ENCODE peak calls at places on chromosomes 11 and 22, in four cellular contexts. One of them, this sample, is unnamed.

GRCh38 chr11:21142007-21142406 is 472.6 kb downstream of the NELL1 start:
- DNase-seq in psoas muscle: no peak
- DNase-seq in uterus: no peak
- DNase-seq in GM23248: no peak
- DNase-seq in this sample: no peak

GRCh38 chr11:103546236-103546635 is 437.0 kb downstream of the DYNC2H1 start:
- DNase-seq in psoas muscle: no peak
- DNase-seq in uterus: no peak
- DNase-seq in GM23248: peak; percentile 29
- DNase-seq in this sample: no peak

GRCh38 chr11:78370406-78371172 is 47.0 kb downstream of the GAB2 start:
- DNase-seq in psoas muscle: no peak
- DNase-seq in uterus: no peak
- DNase-seq in GM23248: peak; percentile 78
- DNase-seq in this sample: no peak

GRCh38 chr11:116901211-116901610 is 63.8 kb upstream of the APOA1 start:
- DNase-seq in psoas muscle: peak; percentile 91
- DNase-seq in uterus: no peak
- DNase-seq in GM23248: no peak
- DNase-seq in this sample: no peak

GRCh38 chr22:41939981-41940852 is 6.7 kb downstream of the CENPM start:
- DNase-seq in psoas muscle: no peak
- DNase-seq in uterus: no peak
- DNase-seq in GM23248: no peak
- DNase-seq in this sample: no peak

GRCh38 chr11:132848336-132848735 is 684.0 kb downstream of the OPCML start:
- DNase-seq in psoas muscle: no peak
- DNase-seq in uterus: no peak
- DNase-seq in GM23248: peak; percentile 73
- DNase-seq in this sample: no peak

GRCh38 chr11:131534031-131534430 is 163.6 kb downstream of the NTM start:
- DNase-seq in psoas muscle: no peak
- DNase-seq in uterus: no peak
- DNase-seq in GM23248: no peak
- DNase-seq in this sample: no peak

GRCh38 chr11:4994551-4994950 is at the start of gene OR51L1:
- DNase-seq in psoas muscle: no peak
- DNase-seq in uterus: no peak
- DNase-seq in GM23248: no peak
- DNase-seq in this sample: no peak

GRCh38 chr11:22898036-22898435 is 37.8 kb upstream of the CCDC179 start:
- DNase-seq in psoas muscle: no peak
- DNase-seq in uterus: no peak
- DNase-seq in GM23248: no peak
- DNase-seq in this sample: no peak

GRCh38 chr22:23182289-23183106 is 2.2 kb downstream of the BCR start:
- DNase-seq in psoas muscle: no peak
- DNase-seq in uterus: no peak
- DNase-seq in GM23248: peak; percentile 34
- DNase-seq in this sample: no peak

GRCh38 chr11:76602431-76602861 is 68.1 kb downstream of the LRRC32 start:
- DNase-seq in psoas muscle: peak; percentile 75
- DNase-seq in uterus: peak; percentile 58
- DNase-seq in GM23248: peak; percentile 59
- DNase-seq in this sample: no peak

GRCh38 chr11:2655834-2656622 is 43.8 kb downstream of the KCNQ1OT1 start:
- DNase-seq in psoas muscle: no peak
- DNase-seq in uterus: no peak
- DNase-seq in GM23248: peak; percentile 49
- DNase-seq in this sample: no peak

GRCh38 chr22:47043835-47044721 is 281.6 kb downstream of the TBC1D22A start:
- DNase-seq in psoas muscle: peak; percentile 34
- DNase-seq in uterus: no peak
- DNase-seq in GM23248: peak; percentile 42
- DNase-seq in this sample: no peak

GRCh38 chr11:75869661-75870455 is 54.8 kb downstream of the UVRAG start:
- DNase-seq in psoas muscle: no peak
- DNase-seq in uterus: no peak
- DNase-seq in GM23248: no peak
- DNase-seq in this sample: no peak

GRCh38 chr22:17774206-17774927 is at the start of gene BID:
- DNase-seq in psoas muscle: peak; percentile 71
- DNase-seq in uterus: no peak
- DNase-seq in GM23248: peak; percentile 71
- DNase-seq in this sample: peak; percentile 45

GRCh38 chr11:2777396-2777795 is 77.6 kb upstream of the KCNQ1OT1 start:
- DNase-seq in psoas muscle: peak; percentile 36
- DNase-seq in uterus: peak; percentile 11
- DNase-seq in GM23248: peak; percentile 42
- DNase-seq in this sample: no peak

GRCh38 chr11:126024143-126024542 is 38.5 kb downstream of the CDON start:
- DNase-seq in psoas muscle: no peak
- DNase-seq in uterus: no peak
- DNase-seq in GM23248: peak; percentile 60
- DNase-seq in this sample: no peak

GRCh38 chr22:18077639-18078328 is at the start of gene PEX26:
- DNase-seq in psoas muscle: peak; percentile 96
- DNase-seq in uterus: peak; percentile 93
- DNase-seq in GM23248: peak; percentile 99
- DNase-seq in this sample: peak; percentile 92

GRCh38 chr11:36411202-36411640 is 98.9 kb downstream of the TRAF6 start:
- DNase-seq in psoas muscle: no peak
- DNase-seq in uterus: no peak
- DNase-seq in GM23248: no peak
- DNase-seq in this sample: no peak

GRCh38 chr22:17369553-17370035 is 334 bp downstream of the CECR2 start:
- DNase-seq in psoas muscle: peak; percentile 78
- DNase-seq in uterus: no peak
- DNase-seq in GM23248: peak; percentile 4
- DNase-seq in this sample: peak; percentile 72

GRCh38 chr22:42863349-42863911 is 6.4 kb upstream of the ARFGAP3 start:
- DNase-seq in psoas muscle: no peak
- DNase-seq in uterus: no peak
- DNase-seq in GM23248: peak; percentile 68
- DNase-seq in this sample: no peak

GRCh38 chr11:111916768-111917167 is 1.9 kb upstream of the C11orf52 start:
- DNase-seq in psoas muscle: no peak
- DNase-seq in uterus: no peak
- DNase-seq in GM23248: no peak
- DNase-seq in this sample: no peak

GRCh38 chr11:5679811-5680210 is 5.1 kb downstream of the TRIM5 start:
- DNase-seq in psoas muscle: no peak
- DNase-seq in uterus: no peak
- DNase-seq in GM23248: no peak
- DNase-seq in this sample: no peak

GRCh38 chr11:561148-562003 is 606 bp downstream of the RASSF7 start:
- DNase-seq in psoas muscle: no peak
- DNase-seq in uterus: no peak
- DNase-seq in GM23248: peak; percentile 53
- DNase-seq in this sample: peak; percentile 53

GRCh38 chr11:39374963-39375698 is 2084.3 kb downstream of the LRRC4C start:
- DNase-seq in psoas muscle: no peak
- DNase-seq in uterus: no peak
- DNase-seq in GM23248: peak; percentile 28
- DNase-seq in this sample: peak; percentile 9

GRCh38 chr11:58900479-58901420 is 38.5 kb upstream of the GLYATL1 start:
- DNase-seq in psoas muscle: peak; percentile 78
- DNase-seq in uterus: no peak
- DNase-seq in GM23248: peak; percentile 66
- DNase-seq in this sample: peak; percentile 89

GRCh38 chr22:40412441-40412840 is 42.0 kb downstream of the SGSM3 start:
- DNase-seq in psoas muscle: no peak
- DNase-seq in uterus: no peak
- DNase-seq in GM23248: no peak
- DNase-seq in this sample: no peak

GRCh38 chr22:40414306-40414705 is 43.9 kb downstream of the SGSM3 start:
- DNase-seq in psoas muscle: peak; percentile 11
- DNase-seq in uterus: no peak
- DNase-seq in GM23248: peak; percentile 69
- DNase-seq in this sample: no peak

GRCh38 chr22:40415531-40416266 is 45.3 kb downstream of the SGSM3 start:
- DNase-seq in psoas muscle: no peak
- DNase-seq in uterus: no peak
- DNase-seq in GM23248: no peak
- DNase-seq in this sample: no peak

GRCh38 chr22:40414838-40415505 is 44.6 kb downstream of the SGSM3 start:
- DNase-seq in psoas muscle: no peak
- DNase-seq in uterus: no peak
- DNase-seq in GM23248: no peak
- DNase-seq in this sample: no peak

DNA sequence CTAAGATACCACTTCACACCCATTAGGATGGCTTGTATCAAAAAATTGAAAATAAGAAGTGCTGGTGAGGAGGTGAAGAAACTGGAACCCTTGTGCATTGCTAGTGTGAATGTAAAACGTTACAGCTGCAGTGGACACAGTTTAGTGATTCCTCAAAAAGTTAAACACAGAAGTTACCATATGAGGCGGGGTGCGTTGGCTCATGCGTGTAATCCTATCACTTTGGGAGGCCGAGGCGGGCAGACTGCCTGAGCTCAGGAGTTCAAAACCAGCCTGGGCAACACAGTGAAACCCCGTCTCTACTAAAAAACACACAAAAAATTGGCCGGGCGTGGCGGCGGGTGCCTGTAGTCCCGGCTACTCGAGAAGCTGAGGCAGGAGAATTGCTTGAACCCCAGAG is 43.5 kb downstream of the SGSM3 start:
- DNase-seq in psoas muscle: peak; percentile 48
- DNase-seq in uterus: no peak
- DNase-seq in GM23248: no peak
- DNase-seq in this sample: no peak
- H3K36me3 ChIP-seq in psoas muscle: peaks cover 69% of the 10 kb centered on the region
- H3K36me3 ChIP-seq in uterus: no peaks in the 10 kb centered on the region
- H3K36me3 ChIP-seq in GM23248: peaks cover 16% of the 10 kb centered on the region
- H3K36me3 ChIP-seq in this sample: peaks cover 36% of the 10 kb centered on the region

GRCh38 chr22:20055654-20056053 is 24.4 kb upstream of the DGCR8 start:
- DNase-seq in psoas muscle: no peak
- DNase-seq in uterus: no peak
- DNase-seq in GM23248: no peak
- DNase-seq in this sample: no peak

GRCh38 chr22:20057596-20058268 is 22.3 kb upstream of the DGCR8 start:
- DNase-seq in psoas muscle: no peak
- DNase-seq in uterus: no peak
- DNase-seq in GM23248: no peak
- DNase-seq in this sample: no peak

GRCh38 chr22:20056161-20056560 is 23.9 kb upstream of the DGCR8 start:
- DNase-seq in psoas muscle: no peak
- DNase-seq in uterus: no peak
- DNase-seq in GM23248: no peak
- DNase-seq in this sample: no peak

GRCh38 chr22:20055144-20055543 is 24.9 kb upstream of the DGCR8 start:
- DNase-seq in psoas muscle: no peak
- DNase-seq in uterus: no peak
- DNase-seq in GM23248: no peak
- DNase-seq in this sample: no peak

GRCh38 chr22:20056696-20057386 is 23.2 kb upstream of the DGCR8 start:
- DNase-seq in psoas muscle: no peak
- DNase-seq in uterus: no peak
- DNase-seq in GM23248: no peak
- DNase-seq in this sample: no peak
- H3K36me3 ChIP-seq in psoas muscle: peaks cover 79% of the 10 kb centered on the region
- H3K36me3 ChIP-seq in uterus: no peaks in the 10 kb centered on the region
- H3K36me3 ChIP-seq in GM23248: no peaks in the 10 kb centered on the region
- H3K36me3 ChIP-seq in this sample: no peaks in the 10 kb centered on the region

DNA sequence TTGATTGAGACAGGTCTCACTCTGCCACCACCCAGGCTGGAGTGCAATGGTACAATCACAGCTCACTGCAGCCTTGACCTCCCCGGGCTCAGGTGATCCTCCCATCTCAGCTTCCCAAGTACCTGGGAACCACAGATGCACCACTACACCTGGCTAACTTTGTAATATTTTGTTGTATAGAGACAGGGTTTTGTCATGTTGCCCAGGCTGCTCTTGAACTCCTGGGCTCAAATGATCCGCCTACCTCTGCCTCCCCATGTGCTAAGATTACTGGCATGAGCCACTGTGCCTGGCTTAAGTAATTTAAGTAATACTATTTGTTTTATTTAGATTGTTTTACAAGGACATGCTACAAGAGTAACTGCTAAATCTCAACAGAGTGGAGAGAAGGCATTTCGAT is 33.5 kb downstream of the ZNF143 start:
- DNase-seq in psoas muscle: no peak
- DNase-seq in uterus: no peak
- DNase-seq in GM23248: no peak
- DNase-seq in this sample: no peak
- H3K36me3 ChIP-seq in psoas muscle: peaks cover 73% of the 10 kb centered on the region
- H3K36me3 ChIP-seq in uterus: no peaks in the 10 kb centered on the region
- H3K36me3 ChIP-seq in GM23248: peaks cover 39% of the 10 kb centered on the region
- H3K36me3 ChIP-seq in this sample: peaks cover 13% of the 10 kb centered on the region

DNA sequence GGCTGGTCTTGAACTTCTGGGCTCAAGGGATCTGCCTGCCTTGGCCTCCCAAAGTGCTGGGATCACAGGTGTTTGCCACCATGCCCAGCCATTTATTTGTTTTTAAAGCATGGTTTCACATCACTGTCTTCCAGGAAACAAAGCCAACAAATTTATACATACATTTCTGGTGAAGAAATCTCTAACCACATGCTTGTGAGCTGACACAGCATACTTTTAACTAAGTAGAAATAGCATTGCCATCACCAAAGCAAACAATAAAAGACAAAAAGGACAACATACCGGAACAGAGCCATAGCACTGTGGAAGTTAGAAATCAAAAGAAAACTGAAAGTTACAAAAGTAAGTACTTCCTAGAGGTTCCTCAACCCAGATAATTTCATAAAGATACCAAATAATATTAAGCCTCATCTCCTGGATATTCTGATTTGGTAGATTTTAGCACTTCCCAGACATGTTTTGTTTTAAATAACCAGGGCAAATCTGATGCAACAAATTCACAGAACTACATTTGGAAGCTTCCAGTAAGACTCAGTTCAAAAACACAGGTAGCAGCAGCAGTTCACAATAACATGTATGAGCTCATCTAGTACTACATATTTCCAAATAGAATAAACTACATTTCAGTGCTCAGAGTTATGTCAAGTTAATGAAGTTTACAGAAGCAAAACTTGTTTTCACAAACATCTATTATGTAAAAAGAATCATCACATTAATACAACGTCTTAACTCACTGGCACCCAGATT is 70.6 kb downstream of the RRAS2 start:
- DNase-seq in psoas muscle: no peak
- DNase-seq in uterus: no peak
- DNase-seq in GM23248: peak; percentile 88
- DNase-seq in this sample: no peak
- H3K36me3 ChIP-seq in psoas muscle: peaks cover 56% of the 10 kb centered on the region
- H3K36me3 ChIP-seq in uterus: no peaks in the 10 kb centered on the region
- H3K36me3 ChIP-seq in GM23248: peaks cover 84% of the 10 kb centered on the region
- H3K36me3 ChIP-seq in this sample: peaks cover 10% of the 10 kb centered on the region

GRCh38 chr22:37957232-37957631 is 3.7 kb downstream of the POLR2F start:
- DNase-seq in psoas muscle: no peak
- DNase-seq in uterus: no peak
- DNase-seq in GM23248: no peak
- DNase-seq in this sample: no peak
- H3K36me3 ChIP-seq in psoas muscle: peaks cover 58% of the 10 kb centered on the region
- H3K36me3 ChIP-seq in uterus: no peaks in the 10 kb centered on the region
- H3K36me3 ChIP-seq in GM23248: peaks cover 11% of the 10 kb centered on the region
- H3K36me3 ChIP-seq in this sample: peaks cover 52% of the 10 kb centered on the region

GRCh38 chr11:73281201-73281741 is 9.1 kb downstream of the P2RY6 start:
- DNase-seq in psoas muscle: no peak
- DNase-seq in uterus: no peak
- DNase-seq in GM23248: no peak
- DNase-seq in this sample: no peak
- H3K36me3 ChIP-seq in psoas muscle: no peaks in the 10 kb centered on the region
- H3K36me3 ChIP-seq in uterus: no peaks in the 10 kb centered on the region
- H3K36me3 ChIP-seq in GM23248: no peaks in the 10 kb centered on the region
- H3K36me3 ChIP-seq in this sample: no peaks in the 10 kb centered on the region